ENCODE peak calls at places on chromosomes 5 and 9, in seven cellular contexts. F is body of pancreas, K is Panc1, J is testis, R is lower lobe of right lung, T is upper lobe of right lung, D is WERI-Rb-1. V is an unnamed sample.

GRCh38 chr9:122445155-122445749 is 32.5 kb downstream of the OR1J1 start:
- DNase-seq in D (no peak), T (no peak), F (no peak), J (no peak), K (no peak), R (no peak), V (no peak)

GRCh38 chr5:135211083-135211790 is 177.2 kb upstream of the PITX1 start:
- DNase-seq in T (no peak), F (no peak), D (peak; percentile 86), R (no peak), J (no peak), K (no peak), V (peak; percentile 14)

GRCh38 chr9:37426846-37427245 is 4.3 kb downstream of the GRHPR start:
- DNase-seq in R (no peak), T (no peak), D (no peak), F (no peak), J (no peak), K (no peak), V (no peak)

GRCh38 chr5:126369995-126370731 is 53.0 kb upstream of the GRAMD2B start:
- DNase-seq in D (no peak), T (no peak), R (no peak), F (peak; percentile 38), J (no peak), K (no peak), V (no peak)

GRCh38 chr9:111969061-111969460 is 72.4 kb downstream of the UGCG start:
- DNase-seq in T (no peak), K (no peak), J (no peak), D (no peak), R (no peak), F (no peak), V (no peak)

GRCh38 chr5:75021800-75022199 is 30.6 kb downstream of the GCNT4 start:
- DNase-seq in F (no peak), J (no peak), T (no peak), K (no peak), R (no peak), D (no peak), V (no peak)

GRCh38 chr9:110579763-110580255 is 268 bp upstream of the SVEP1 start:
- DNase-seq in D (no peak), R (no peak), F (no peak), K (no peak), J (peak; percentile 20), T (no peak), V (no peak)

GRCh38 chr5:56112526-56113121 is 117.9 kb upstream of the IL6ST start:
- DNase-seq in T (no peak), R (no peak), J (no peak), K (no peak), D (no peak), F (no peak), V (no peak)

GRCh38 chr9:127170652-127171051 is 48.2 kb upstream of the ANGPTL2 start:
- DNase-seq in J (peak; percentile 8), T (no peak), R (no peak), F (no peak), K (no peak), D (no peak), V (no peak)

GRCh38 chr9:14497476-14497875 is 183.5 kb upstream of the NFIB start:
- DNase-seq in J (no peak), R (no peak), F (no peak), T (no peak), D (no peak), K (no peak), V (no peak)

GRCh38 chr9:10005206-10005605 is 607.6 kb downstream of the PTPRD start:
- DNase-seq in R (no peak), J (no peak), F (peak; percentile 16), T (no peak), K (no peak), D (no peak), V (no peak)

GRCh38 chr5:39891376-39891775 is 466.6 kb upstream of the DAB2 start:
- DNase-seq in J (no peak), F (no peak), T (no peak), R (no peak), D (no peak), K (no peak), V (no peak)

GRCh38 chr5:106397700-106398099 is 1273.0 kb downstream of the EFNA5 start:
- DNase-seq in R (no peak), D (no peak), T (no peak), F (no peak), K (peak; percentile 86), J (no peak), V (no peak)

GRCh38 chr9:3746296-3747275 is 220.8 kb upstream of the RFX3 start:
- DNase-seq in K (no peak), F (no peak), T (no peak), J (no peak), R (no peak), D (no peak), V (no peak)

GRCh38 chr5:69512740-69513260 is 20.2 kb downstream of the OCLN start:
- DNase-seq in D (no peak), T (no peak), F (no peak), R (no peak), K (no peak), J (no peak), V (no peak)

GRCh38 chr5:80961376-80962281 is 1.5 kb downstream of the RASGRF2 start:
- DNase-seq in K (no peak), F (no peak), T (no peak), D (no peak), R (no peak), J (no peak), V (peak; percentile 55)

DNA sequence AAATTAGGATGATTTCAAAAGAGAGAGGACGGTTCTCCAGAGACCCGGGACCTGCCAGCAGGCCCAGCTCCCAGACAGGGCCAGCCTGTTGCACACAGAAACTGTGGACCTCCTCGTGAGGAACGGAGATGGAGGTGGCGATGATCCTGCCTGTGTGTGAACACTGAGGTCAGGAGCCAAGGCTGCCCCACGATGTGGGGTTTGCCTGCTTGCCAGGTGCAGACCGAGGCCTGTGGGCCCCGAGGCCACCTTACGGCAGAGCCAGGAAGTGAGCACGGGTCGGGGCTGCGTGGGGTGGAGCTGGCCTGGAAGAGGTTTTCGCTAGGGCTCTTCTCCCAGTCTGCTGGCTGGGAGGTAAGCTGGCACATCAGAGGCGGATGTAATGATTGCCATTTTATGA is 4.3 kb downstream of the FAM163B start:
- DNase-seq in R (peak; percentile 40), D (no peak), J (no peak), T (no peak), F (no peak), K (no peak), V (no peak)
- TF ChIP-seq CTCF in R (no peak), D (no peak), J (no peak), T (no peak), F (no peak), K (no peak), V (no peak)

GRCh38 chr5:2565147-2565546 is 186.3 kb downstream of the IRX2 start:
- DNase-seq in R (no peak), D (no peak), K (no peak), T (no peak), F (no peak), J (no peak), V (no peak)

GRCh38 chr5:2569201-2569600 is 182.3 kb downstream of the IRX2 start:
- DNase-seq in R (no peak), T (no peak), J (no peak), D (peak; percentile 82), K (no peak), F (no peak), V (no peak)

GRCh38 chr5:2566280-2566679 is 185.2 kb downstream of the IRX2 start:
- DNase-seq in R (no peak), K (no peak), J (no peak), F (no peak), T (no peak), D (no peak), V (no peak)

GRCh38 chr5:2574155-2574554 is 177.3 kb downstream of the IRX2 start:
- DNase-seq in K (no peak), D (no peak), R (no peak), T (no peak), J (no peak), F (no peak), V (no peak)

GRCh38 chr5:2569774-2570542 is 181.5 kb downstream of the IRX2 start:
- DNase-seq in K (no peak), J (no peak), D (no peak), T (no peak), R (no peak), F (no peak), V (no peak)
- H3K27ac ChIP-seq in K (no peak overlapping the region), J (no peak overlapping the region), D (peak overlapping the region; percentile 81), T (no peak overlapping the region), R (no peak overlapping the region), F (no peak overlapping the region), V (no peak overlapping the region)

GRCh38 chr5:60533789-60534188 is 166.2 kb downstream of the DEPDC1B start:
- DNase-seq in D (no peak), J (no peak), T (no peak), K (no peak), R (no peak), F (no peak), V (no peak)
- TF ChIP-seq CTCF in D (no peak), J (no peak), T (no peak), K (peak; percentile 22), R (no peak), F (no peak), V (no peak)

GRCh38 chr5:110734101-110734500 is 4.7 kb upstream of the SLC25A46 start:
- DNase-seq in R (no peak), F (no peak), J (no peak), D (no peak), T (no peak), K (no peak), V (no peak)
- H3K27ac ChIP-seq in R (no peak overlapping the region), F (no peak overlapping the region), J (no peak overlapping the region), D (no peak overlapping the region), T (no peak overlapping the region), K (no peak overlapping the region), V (no peak overlapping the region)

GRCh38 chr5:78008356-78008967 is 232.3 kb upstream of the TBCA start:
- DNase-seq in D (peak; percentile 40), T (no peak), J (peak; percentile 57), K (peak; percentile 43), R (no peak), F (peak; percentile 25), V (no peak)

GRCh38 chr5:78007232-78007631 is 231.1 kb upstream of the TBCA start:
- DNase-seq in D (no peak), J (no peak), K (no peak), F (no peak), R (no peak), T (no peak), V (no peak)

GRCh38 chr5:78005021-78005785 is 229.1 kb upstream of the TBCA start:
- DNase-seq in D (no peak), K (no peak), T (no peak), F (no peak), J (peak; percentile 35), R (no peak), V (no peak)

GRCh38 chr5:78006449-78006848 is 230.3 kb upstream of the TBCA start:
- DNase-seq in R (no peak), D (no peak), F (no peak), K (no peak), T (no peak), J (no peak), V (no peak)

DNA sequence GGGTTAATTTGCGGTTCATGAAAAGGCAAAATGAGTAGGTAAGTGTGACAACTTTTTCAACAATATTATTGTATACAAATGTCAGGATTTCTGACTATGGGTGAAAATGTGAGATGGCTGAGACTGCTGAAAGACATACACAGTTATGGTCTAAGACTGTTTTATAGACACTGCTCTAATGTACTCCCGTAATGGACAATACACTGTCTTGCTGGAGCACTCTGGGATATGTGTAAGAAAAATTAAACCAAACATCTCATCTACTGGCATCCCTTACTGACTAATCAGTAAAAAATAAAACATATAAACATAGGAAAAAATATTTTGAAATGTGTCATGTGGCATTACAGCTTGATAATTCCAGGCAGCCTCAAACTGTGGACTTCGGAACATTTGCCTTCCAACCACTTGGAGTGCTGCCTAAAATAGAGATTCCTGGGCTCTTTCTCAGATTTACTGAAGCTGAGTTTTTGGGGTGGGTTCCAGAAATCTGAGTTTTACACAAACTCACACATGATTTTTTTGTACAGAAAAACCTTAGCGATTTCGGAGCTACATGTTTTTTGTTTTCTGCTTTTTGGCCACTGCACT is 233.9 kb upstream of the TBCA start:
- DNase-seq in T (no peak), J (no peak), F (no peak), K (no peak), R (no peak), D (no peak), V (no peak)
- TF ChIP-seq CTCF in T (no peak), J (no peak), F (no peak), K (no peak), R (no peak), D (no peak), V (no peak)